ENCODE peak calls at places on chromosomes 1 and 21, in nine cellular contexts. H is breast epithelium, G is IMR-90, N is uterus, E is sigmoid colon, T is H1, K is body of pancreas, P is heart left ventricle, V is adrenal gland. D is an unnamed sample.

GRCh38 chr21:38434913-38435533 is 63.3 kb downstream of the ERG start:
- DNase-seq in P (no peak), H (no peak), V (no peak), T (no peak), K (no peak), G (peak), E (no peak), N (no peak), D (peak)

GRCh38 chr1:237197470-237198425 is 155.8 kb downstream of the RYR2 start:
- DNase-seq in T (no peak), E (no peak), V (no peak), N (no peak), H (no peak), P (no peak), K (no peak), G (peak), D (no peak)

GRCh38 chr1:172322219-172323061 is 98.0 kb upstream of the C1orf105 start:
- DNase-seq in E (peak), P (peak), N (peak), V (peak), K (peak), G (peak), T (no peak), H (no peak), D (peak)

GRCh38 chr21:18244721-18245486 is at the start of gene CHODL:
- DNase-seq in G (no peak), V (no peak), N (no peak), T (no peak), E (no peak), K (no peak), H (no peak), P (peak), D (no peak)

GRCh38 chr1:12049625-12050024 is 13.5 kb upstream of the TNFRSF8 start:
- DNase-seq in T (no peak), H (no peak), K (no peak), E (no peak), N (no peak), V (no peak), G (no peak), P (no peak), D (no peak)

GRCh38 chr1:93703649-93704048 is 22.0 kb upstream of the BCAR3 start:
- DNase-seq in H (no peak), E (no peak), V (no peak), P (no peak), N (no peak), K (no peak), G (peak), T (no peak), D (no peak)

GRCh38 chr1:27577504-27578188 is 26.3 kb downstream of the AHDC1 start:
- DNase-seq in N (peak), G (no peak), T (no peak), P (peak), E (peak), H (no peak), K (no peak), V (no peak), D (no peak)

GRCh38 chr1:59553381-59553780 is 256.5 kb downstream of the FGGY start:
- DNase-seq in N (no peak), V (no peak), K (no peak), H (no peak), E (no peak), T (no peak), G (peak), P (no peak), D (no peak)

GRCh38 chr1:60762176-60762575 is 320.2 kb upstream of the NFIA start:
- DNase-seq in K (no peak), T (no peak), V (no peak), P (no peak), H (no peak), E (no peak), N (no peak), G (peak), D (no peak)

GRCh38 chr1:62389531-62389930 is 47.3 kb upstream of the USP1 start:
- DNase-seq in K (no peak), P (no peak), N (no peak), T (no peak), H (no peak), V (no peak), G (no peak), E (no peak), D (no peak)

GRCh38 chr1:29518183-29518835 is 282.0 kb downstream of the PTPRU start:
- DNase-seq in K (no peak), V (no peak), E (peak), H (no peak), P (no peak), G (no peak), T (no peak), N (no peak), D (no peak)

GRCh38 chr1:115641762-115642167 is at the start of gene VANGL1:
- DNase-seq in H (no peak), K (peak), V (peak), N (peak), E (peak), P (peak), T (no peak), G (peak), D (peak)

GRCh38 chr1:25760871-25761270 is 39.1 kb upstream of the SELENON start:
- DNase-seq in V (no peak), E (no peak), H (no peak), P (no peak), K (no peak), G (no peak), N (no peak), T (no peak), D (no peak)

GRCh38 chr1:151326619-151327222 is 495 bp downstream of the PI4KB start:
- DNase-seq in N (peak), E (peak), P (peak), T (no peak), V (peak), G (peak), K (peak), H (no peak), D (peak)

GRCh38 chr1:234755449-234755863 is 145.5 kb upstream of the IRF2BP2 start:
- DNase-seq in V (peak), H (peak), K (peak), P (peak), N (peak), G (peak), T (no peak), E (peak), D (peak)

GRCh38 chr1:41977329-41977728 is 58.6 kb upstream of the HIVEP3 start:
- DNase-seq in K (no peak), H (no peak), N (no peak), E (no peak), G (no peak), T (no peak), P (no peak), V (no peak), D (no peak)

GRCh38 chr1:3312894-3313578 is 141.4 kb upstream of the ARHGEF16 start:
- DNase-seq in N (peak), V (peak), G (peak), E (peak), T (peak), H (peak), K (peak), P (peak), D (peak)

GRCh38 chr1:29504266-29504665 is 267.9 kb downstream of the PTPRU start:
- DNase-seq in N (no peak), P (no peak), H (no peak), V (no peak), G (no peak), T (no peak), K (no peak), E (no peak), D (no peak)

GRCh38 chr1:156499703-156500577 is 635 bp downstream of the MEF2D start:
- DNase-seq in K (peak), G (peak), N (peak), T (no peak), V (peak), P (peak), E (peak), H (no peak), D (no peak)

GRCh38 chr21:45699966-45700365 is 56.4 kb downstream of the PCBP3 start:
- DNase-seq in H (no peak), P (no peak), K (no peak), V (no peak), N (no peak), G (no peak), T (no peak), E (no peak), D (no peak)

GRCh38 chr1:109134423-109134822 is 20.5 kb downstream of the ELAPOR1 start:
- DNase-seq in N (no peak), P (no peak), H (no peak), E (no peak), V (no peak), T (no peak), G (no peak), K (peak), D (no peak)

GRCh38 chr1:103156966-103157365 is 48.6 kb upstream of the COL11A1 start:
- DNase-seq in G (no peak), N (no peak), E (no peak), H (no peak), T (no peak), P (no peak), K (no peak), V (no peak), D (no peak)

GRCh38 chr1:110880708-110881374 is 7.9 kb downstream of the CD53 start:
- DNase-seq in T (no peak), G (no peak), N (no peak), H (no peak), V (no peak), E (no peak), P (no peak), K (no peak), D (no peak)

GRCh38 chr1:33442141-33442540 is 11.2 kb upstream of the PHC2 start:
- DNase-seq in K (no peak), H (no peak), P (no peak), V (no peak), G (peak), T (no peak), E (no peak), N (no peak), D (no peak)

GRCh38 chr21:34912022-34912933 is 136.8 kb downstream of the RUNX1 start:
- DNase-seq in E (no peak), G (no peak), K (no peak), N (no peak), V (no peak), H (no peak), T (no peak), P (no peak), D (no peak)

GRCh38 chr1:229133734-229134265 is 137.1 kb upstream of the RAB4A start:
- DNase-seq in E (no peak), T (no peak), N (no peak), G (no peak), P (no peak), K (no peak), H (no peak), V (no peak), D (no peak)

GRCh38 chr21:16821588-16821987 is 691.3 kb upstream of the CXADR start:
- DNase-seq in T (no peak), P (no peak), K (no peak), H (no peak), V (no peak), E (no peak), G (no peak), N (no peak), D (no peak)

GRCh38 chr1:32447469-32448185 is 17.2 kb upstream of the ZBTB8B start:
- DNase-seq in N (peak), V (peak), P (no peak), K (no peak), T (peak), H (peak), E (no peak), G (peak), D (no peak)

GRCh38 chr1:245310605-245311531 is 156.1 kb downstream of the KIF26B start:
- DNase-seq in V (peak), K (no peak), T (no peak), E (no peak), N (no peak), G (no peak), H (no peak), P (no peak), D (no peak)

GRCh38 chr1:223345720-223346119 is 18.3 kb downstream of the SUSD4 start:
- DNase-seq in H (no peak), N (no peak), V (no peak), P (no peak), G (no peak), T (no peak), K (peak), E (no peak), D (no peak)

GRCh38 chr1:89908993-89909436 is 85.9 kb upstream of the ZNF326 start:
- DNase-seq in G (peak), E (no peak), K (no peak), P (no peak), H (no peak), T (no peak), N (no peak), V (no peak), D (no peak)

GRCh38 chr1:31639543-31639942 is 5.1 kb downstream of the PEF1 start:
- DNase-seq in K (no peak), N (no peak), V (no peak), H (no peak), E (no peak), G (peak), T (no peak), P (no peak), D (no peak)

GRCh38 chr1:108897865-108898720 is 21.3 kb downstream of the GPSM2 start:
- DNase-seq in V (peak), G (peak), H (no peak), T (no peak), E (no peak), N (peak), P (no peak), K (peak), D (no peak)

GRCh38 chr1:62299426-62300200 is 19.6 kb downstream of the KANK4 start:
- DNase-seq in T (no peak), K (peak), G (no peak), P (peak), H (no peak), E (no peak), N (no peak), V (no peak), D (no peak)

GRCh38 chr1:108722292-108722691 is 9.6 kb downstream of the FNDC7 start:
- DNase-seq in E (no peak), K (no peak), G (peak), H (no peak), T (no peak), P (no peak), V (no peak), N (no peak), D (no peak)

GRCh38 chr1:33047839-33048305 is 11.2 kb upstream of the AK2 start:
- DNase-seq in H (no peak), P (no peak), G (peak), T (no peak), N (no peak), E (no peak), K (no peak), V (no peak), D (no peak)

GRCh38 chr1:1777510-1777909 is 760 bp downstream of the NADK start:
- DNase-seq in K (peak), E (peak), V (peak), H (no peak), P (peak), G (no peak), N (peak), T (no peak), D (no peak)
- TF ChIP-seq POLR2A in K (no peak), E (no peak), V (no peak), H (no peak), P (no peak), G (no peak), N (no peak), T (no peak), D (no peak)

GRCh38 chr1:226110249-226111108 is 48.0 kb downstream of the H3-3A start:
- DNase-seq in V (peak), K (peak), P (peak), H (peak), G (peak), N (peak), T (no peak), E (peak), D (peak)

GRCh38 chr1:226108935-226109828 is 46.7 kb downstream of the H3-3A start:
- DNase-seq in E (peak), T (no peak), G (peak), N (peak), V (no peak), P (peak), H (no peak), K (peak), D (no peak)

GRCh38 chr1:226111109-226111864 is 48.8 kb downstream of the H3-3A start:
- DNase-seq in T (no peak), G (no peak), H (no peak), N (no peak), P (peak), K (peak), E (no peak), V (no peak), D (no peak)

GRCh38 chr1:226107471-226108460 is 45.2 kb downstream of the H3-3A start:
- DNase-seq in P (no peak), E (no peak), K (no peak), N (no peak), H (no peak), T (no peak), V (no peak), G (no peak), D (no peak)

DNA sequence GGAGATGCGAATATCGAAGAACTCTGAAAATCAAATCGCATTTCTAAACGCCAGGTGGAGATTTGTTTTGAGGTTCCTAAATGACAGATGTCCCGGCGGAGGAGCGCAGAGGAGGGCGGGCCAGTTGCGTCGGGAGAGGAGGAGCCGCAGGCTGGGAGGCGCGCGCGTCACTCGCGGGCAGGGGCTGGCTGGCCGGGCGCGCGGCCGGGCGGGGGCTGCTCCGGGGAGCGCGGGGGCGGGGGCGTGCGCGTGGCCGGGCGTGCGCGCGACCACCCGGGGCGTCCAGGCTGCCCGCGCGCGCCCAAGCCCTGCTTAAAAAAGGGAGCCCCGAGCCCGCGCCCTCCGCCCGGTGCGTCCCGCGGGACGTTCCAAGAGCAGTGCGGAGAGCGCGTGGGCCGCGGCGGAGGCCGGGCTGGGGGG is 47.3 kb downstream of the H3-3A start:
- DNase-seq in P (peak), H (peak), G (peak), N (peak), E (peak), K (peak), T (no peak), V (peak), D (peak)
- TF ChIP-seq POLR2A in P (no peak), H (no peak), G (no peak), N (peak), E (no peak), K (no peak), T (no peak), V (peak), D (peak)

DNA sequence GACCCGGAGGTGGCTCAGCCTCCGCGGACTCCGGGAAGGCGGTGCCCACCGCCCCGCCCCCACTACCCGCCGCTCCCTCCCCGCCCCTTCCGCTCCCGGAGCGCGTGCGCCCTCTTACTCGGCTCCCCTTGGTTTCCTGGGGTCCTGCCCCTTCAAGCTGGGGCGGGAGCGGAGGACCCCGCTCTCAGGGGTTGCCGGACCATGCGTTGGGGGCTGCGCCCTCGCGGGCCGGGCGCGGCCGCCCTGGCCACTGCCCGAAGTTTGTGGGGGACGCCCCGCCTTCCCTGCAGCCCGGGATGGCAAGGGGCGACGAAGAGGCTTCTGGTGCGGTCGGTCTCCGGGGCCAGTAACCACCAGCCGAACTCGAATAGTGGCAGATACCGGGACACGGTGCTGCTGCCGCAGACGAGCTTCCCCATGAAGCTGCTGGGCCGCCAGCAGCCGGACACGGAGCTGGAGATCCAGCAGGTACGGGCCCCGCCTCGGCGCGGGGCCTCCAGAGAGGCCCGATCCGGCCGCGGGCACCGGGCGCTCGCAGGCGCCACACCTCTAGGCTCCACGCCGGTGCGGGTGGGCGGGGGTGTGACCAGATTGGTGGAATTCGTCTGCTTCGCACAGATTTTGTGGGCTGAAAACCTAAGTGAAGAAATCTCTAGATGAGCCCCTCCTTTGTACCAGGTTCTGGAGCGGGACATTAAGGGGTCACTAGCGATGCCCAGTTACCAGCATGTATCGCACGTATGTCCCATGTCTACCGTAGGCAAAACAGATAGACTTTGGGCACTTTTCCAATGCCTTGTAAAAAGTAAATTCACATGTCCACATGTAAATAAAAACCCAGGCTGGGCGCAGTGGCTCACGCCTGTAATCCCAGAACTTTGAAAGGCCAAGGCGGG is at the start of gene IARS2:
- DNase-seq in T (peak), H (peak), P (peak), K (peak), E (peak), V (peak), N (no peak), G (peak), D (peak)
- TF ChIP-seq POLR2A in T (peak), H (no peak), P (no peak), K (peak), E (no peak), V (peak), N (peak), G (no peak), D (peak)

GRCh38 chr1:230825061-230825803 is 43.1 kb downstream of the C1orf198 start:
- DNase-seq in K (peak), P (no peak), V (peak), T (no peak), G (peak), H (no peak), E (no peak), N (no peak), D (peak)
- TF ChIP-seq POLR2A in K (peak), P (no peak), V (peak), T (no peak), G (no peak), H (no peak), E (no peak), N (no peak), D (no peak)

GRCh38 chr1:43325381-43325780 is 12.2 kb upstream of the MPL start:
- DNase-seq in P (no peak), G (no peak), H (no peak), V (no peak), T (no peak), K (no peak), E (no peak), N (no peak), D (no peak)

GRCh38 chr1:43327549-43328292 is 9.9 kb upstream of the MPL start:
- DNase-seq in K (no peak), N (no peak), P (no peak), G (peak), T (no peak), E (no peak), V (no peak), H (no peak), D (no peak)

GRCh38 chr1:43321331-43321891 is 16.2 kb upstream of the MPL start:
- DNase-seq in P (no peak), H (peak), T (no peak), K (no peak), E (peak), V (peak), G (no peak), N (no peak), D (no peak)

GRCh38 chr1:43322506-43322905 is 15.1 kb upstream of the MPL start:
- DNase-seq in G (no peak), V (no peak), N (no peak), T (no peak), K (no peak), E (peak), P (no peak), H (no peak), D (no peak)

DNA sequence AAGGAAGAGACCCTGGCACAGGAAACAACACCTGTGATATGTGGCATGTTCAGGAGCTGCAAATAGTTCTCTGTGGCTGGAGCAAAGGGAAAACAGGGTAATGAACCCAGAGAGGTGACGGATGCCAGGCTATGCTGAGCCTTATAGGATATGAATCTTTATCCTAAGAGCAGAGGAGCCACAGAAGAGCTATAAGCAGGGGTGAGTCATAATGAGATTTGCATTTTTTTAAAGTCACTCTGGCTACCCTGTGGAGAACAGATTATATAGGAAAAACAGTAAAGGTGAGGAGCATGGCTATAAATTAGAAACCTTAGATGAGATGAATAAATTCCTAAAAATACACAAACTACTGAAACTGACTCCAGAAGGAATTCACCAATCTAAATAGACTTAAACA is 12.8 kb upstream of the MPL start:
- DNase-seq in T (no peak), K (no peak), E (no peak), N (no peak), G (no peak), H (no peak), P (no peak), V (no peak), D (no peak)
- TF ChIP-seq POLR2A in T (no peak), K (no peak), E (no peak), N (no peak), G (no peak), H (no peak), P (no peak), V (no peak), D (no peak)

GRCh38 chr1:181091322-181092040 is 3.0 kb downstream of the IER5 start:
- DNase-seq in V (no peak), K (no peak), P (no peak), E (no peak), G (no peak), N (no peak), T (no peak), H (no peak), D (no peak)
- TF ChIP-seq POLR2A in V (no peak), K (no peak), P (no peak), E (no peak), G (no peak), N (no peak), T (no peak), H (no peak), D (no peak)

GRCh38 chr1:7615138-7615537 is 156.0 kb upstream of the VAMP3 start:
- DNase-seq in G (no peak), N (no peak), H (no peak), V (no peak), E (peak), K (no peak), T (no peak), P (no peak), D (no peak)
- TF ChIP-seq POLR2A in G (no peak), N (no peak), H (no peak), V (no peak), E (no peak), K (no peak), T (no peak), P (no peak), D (no peak)

D was measured in H54.